ENCODE peak calls at places on chromosome 3, in four cellular contexts. W, J, P and C are unnamed samples.

GRCh38 chr3:149641011-149641728 is 16.7 kb downstream of the WWTR1 start:
- DNase-seq in J (no peak), W (no peak), P (no peak), C (no peak)

GRCh38 chr3:12489832-12490231 is 5.6 kb downstream of the TSEN2 start:
- DNase-seq in J (no peak), W (no peak), P (no peak), C (no peak)

GRCh38 chr3:11250902-11251806 is 21.0 kb upstream of the ATG7 start:
- DNase-seq in P (no peak), J (no peak), W (no peak), C (no peak)

GRCh38 chr3:50246517-50246954 is 10.5 kb downstream of the GNAI2 start:
- DNase-seq in W (peak), P (peak), J (no peak), C (no peak)

GRCh38 chr3:60536420-60536819 is 714.8 kb downstream of the FHIT start:
- DNase-seq in J (peak), P (no peak), W (no peak), C (no peak)

GRCh38 chr3:28521663-28522062 is 173.0 kb upstream of the AZI2 start:
- DNase-seq in P (no peak), J (no peak), W (no peak), C (no peak)

GRCh38 chr3:159804726-159805410 is 183.8 kb upstream of the IL12A start:
- DNase-seq in J (peak), W (peak), P (no peak), C (no peak)

GRCh38 chr3:127035672-127036071 is 52.8 kb downstream of the PLXNA1 start:
- DNase-seq in W (no peak), P (no peak), J (no peak), C (no peak)

GRCh38 chr3:120169407-120169806 is 75.2 kb upstream of the GSK3B start:
- DNase-seq in W (no peak), J (no peak), P (no peak), C (no peak)

GRCh38 chr3:39414421-39414907 is 7.9 kb downstream of the RPSA start:
- DNase-seq in W (no peak), J (no peak), P (no peak), C (peak)

GRCh38 chr3:15291589-15292541 is 40.5 kb downstream of the SH3BP5 start:
- DNase-seq in P (peak), W (peak), J (no peak), C (no peak)

GRCh38 chr3:123285479-123285878 is 83.7 kb downstream of the SEC22A start:
- DNase-seq in W (no peak), J (no peak), P (no peak), C (no peak)

GRCh38 chr3:71303627-71304260 is 279.8 kb downstream of the FOXP1 start:
- DNase-seq in W (no peak), J (no peak), P (no peak), C (no peak)

GRCh38 chr3:66350601-66351000 is 129.8 kb downstream of the SLC25A26 start:
- DNase-seq in J (no peak), P (no peak), W (no peak), C (no peak)

GRCh38 chr3:157999246-157999645 is 107.0 kb downstream of the SHOX2 start:
- DNase-seq in W (no peak), J (peak), P (no peak), C (no peak)

GRCh38 chr3:49531218-49531617 is 23.1 kb upstream of the BSN start:
- DNase-seq in P (no peak), J (no peak), W (no peak), C (no peak)

GRCh38 chr3:74135808-74136207 is 478.7 kb downstream of the CNTN3 start:
- DNase-seq in W (no peak), P (no peak), J (no peak), C (no peak)

GRCh38 chr3:150020527-150020926 is 49.8 kb upstream of the PFN2 start:
- DNase-seq in W (no peak), J (no peak), P (no peak), C (no peak)

GRCh38 chr3:11118181-11118682 is 36.1 kb upstream of the HRH1 start:
- DNase-seq in J (no peak), W (no peak), P (no peak), C (no peak)

GRCh38 chr3:35639251-35640185 is at the start of gene ARPP21:
- DNase-seq in J (no peak), W (no peak), P (no peak), C (peak)

GRCh38 chr3:58137306-58137705 is 73.5 kb downstream of the DNASE1L3 start:
- DNase-seq in J (no peak), P (no peak), W (no peak), C (no peak)